ENCODE peak calls at places on chromosomes 7 and 10, in seven cellular contexts. One of them, this sample, is unnamed.
A peak's percentile ranks its signal among the peaks of the same experiment; 100 is the strongest.

GRCh38 chr7:114334992-114335391 is 79.6 kb upstream of the FOXP2 start:
- DNase-seq in T-helper 17 cell: no peak
- DNase-seq in non-pigmented ciliary epithelial cell: no peak
- DNase-seq in left lobe of liver: no peak
- DNase-seq in NCI-H1417: peak; percentile 71
- DNase-seq in fibroblast of the aortic adventitia: no peak
- DNase-seq in IMR-90: no peak
- DNase-seq in this sample: no peak

GRCh38 chr7:27174077-27175004 is at the start of gene HOXA10:
- DNase-seq in T-helper 17 cell: peak; percentile 7
- DNase-seq in non-pigmented ciliary epithelial cell: no peak
- DNase-seq in left lobe of liver: no peak
- DNase-seq in NCI-H1417: peak; percentile 84
- DNase-seq in fibroblast of the aortic adventitia: no peak
- DNase-seq in IMR-90: no peak
- DNase-seq in this sample: no peak

GRCh38 chr10:26486985-26487850 is 49.1 kb downstream of the APBB1IP start:
- DNase-seq in T-helper 17 cell: peak; percentile 47
- DNase-seq in non-pigmented ciliary epithelial cell: peak; percentile 85
- DNase-seq in left lobe of liver: peak; percentile 61
- DNase-seq in NCI-H1417: no peak
- DNase-seq in fibroblast of the aortic adventitia: peak; percentile 99
- DNase-seq in IMR-90: peak; percentile 37
- DNase-seq in this sample: no peak

GRCh38 chr10:21517983-21518628 is 7.4 kb downstream of the SKIDA1 start:
- DNase-seq in T-helper 17 cell: no peak
- DNase-seq in non-pigmented ciliary epithelial cell: no peak
- DNase-seq in left lobe of liver: peak; percentile 44
- DNase-seq in NCI-H1417: peak; percentile 93
- DNase-seq in fibroblast of the aortic adventitia: peak; percentile 56
- DNase-seq in IMR-90: peak; percentile 68
- DNase-seq in this sample: peak; percentile 45

GRCh38 chr7:90337106-90337505 is 9.4 kb upstream of the GTPBP10 start:
- DNase-seq in T-helper 17 cell: no peak
- DNase-seq in non-pigmented ciliary epithelial cell: no peak
- DNase-seq in left lobe of liver: no peak
- DNase-seq in NCI-H1417: no peak
- DNase-seq in fibroblast of the aortic adventitia: peak; percentile 14
- DNase-seq in IMR-90: no peak
- DNase-seq in this sample: no peak

GRCh38 chr10:95866448-95866842 is 41.3 kb upstream of the CC2D2B start:
- DNase-seq in T-helper 17 cell: no peak
- DNase-seq in non-pigmented ciliary epithelial cell: no peak
- DNase-seq in left lobe of liver: no peak
- DNase-seq in NCI-H1417: no peak
- DNase-seq in fibroblast of the aortic adventitia: no peak
- DNase-seq in IMR-90: no peak
- DNase-seq in this sample: no peak

GRCh38 chr10:95346715-95347401 is 56.1 kb upstream of the PDLIM1 start:
- DNase-seq in T-helper 17 cell: no peak
- DNase-seq in non-pigmented ciliary epithelial cell: no peak
- DNase-seq in left lobe of liver: no peak
- DNase-seq in NCI-H1417: no peak
- DNase-seq in fibroblast of the aortic adventitia: peak; percentile 14
- DNase-seq in IMR-90: no peak
- DNase-seq in this sample: peak; percentile 74

GRCh38 chr7:18508441-18509427 is 13.2 kb downstream of the HDAC9 start:
- DNase-seq in T-helper 17 cell: no peak
- DNase-seq in non-pigmented ciliary epithelial cell: peak; percentile 97
- DNase-seq in left lobe of liver: no peak
- DNase-seq in NCI-H1417: peak; percentile 17
- DNase-seq in fibroblast of the aortic adventitia: peak; percentile 96
- DNase-seq in IMR-90: peak; percentile 98
- DNase-seq in this sample: peak; percentile 92

GRCh38 chr10:65827344-65827743 is 1098.5 kb upstream of the LRRTM3 start:
- DNase-seq in T-helper 17 cell: no peak
- DNase-seq in non-pigmented ciliary epithelial cell: no peak
- DNase-seq in left lobe of liver: no peak
- DNase-seq in NCI-H1417: no peak
- DNase-seq in fibroblast of the aortic adventitia: no peak
- DNase-seq in IMR-90: no peak
- DNase-seq in this sample: no peak

GRCh38 chr10:68105820-68106219 is 3.5 kb upstream of the MYPN start:
- DNase-seq in T-helper 17 cell: no peak
- DNase-seq in non-pigmented ciliary epithelial cell: no peak
- DNase-seq in left lobe of liver: no peak
- DNase-seq in NCI-H1417: no peak
- DNase-seq in fibroblast of the aortic adventitia: peak; percentile 19
- DNase-seq in IMR-90: peak; percentile 78
- DNase-seq in this sample: no peak

GRCh38 chr7:157436763-157437480 is 100.1 kb downstream of the DNAJB6 start:
- DNase-seq in T-helper 17 cell: no peak
- DNase-seq in non-pigmented ciliary epithelial cell: no peak
- DNase-seq in left lobe of liver: peak; percentile 18
- DNase-seq in NCI-H1417: no peak
- DNase-seq in fibroblast of the aortic adventitia: no peak
- DNase-seq in IMR-90: no peak
- DNase-seq in this sample: no peak

GRCh38 chr10:21230219-21230618 is 295.3 kb downstream of the SKIDA1 start:
- DNase-seq in T-helper 17 cell: no peak
- DNase-seq in non-pigmented ciliary epithelial cell: no peak
- DNase-seq in left lobe of liver: no peak
- DNase-seq in NCI-H1417: no peak
- DNase-seq in fibroblast of the aortic adventitia: no peak
- DNase-seq in IMR-90: no peak
- DNase-seq in this sample: no peak

GRCh38 chr7:90917536-90917935 is 321.4 kb downstream of the CDK14 start:
- DNase-seq in T-helper 17 cell: no peak
- DNase-seq in non-pigmented ciliary epithelial cell: no peak
- DNase-seq in left lobe of liver: no peak
- DNase-seq in NCI-H1417: no peak
- DNase-seq in fibroblast of the aortic adventitia: no peak
- DNase-seq in IMR-90: no peak
- DNase-seq in this sample: no peak

GRCh38 chr7:44524811-44525388 is 16.2 kb downstream of the NPC1L1 start:
- DNase-seq in T-helper 17 cell: no peak
- DNase-seq in non-pigmented ciliary epithelial cell: no peak
- DNase-seq in left lobe of liver: no peak
- DNase-seq in NCI-H1417: no peak
- DNase-seq in fibroblast of the aortic adventitia: no peak
- DNase-seq in IMR-90: no peak
- DNase-seq in this sample: no peak

GRCh38 chr7:101557421-101557820 is 71.7 kb downstream of the MYL10 start:
- DNase-seq in T-helper 17 cell: no peak
- DNase-seq in non-pigmented ciliary epithelial cell: no peak
- DNase-seq in left lobe of liver: peak; percentile 34
- DNase-seq in NCI-H1417: no peak
- DNase-seq in fibroblast of the aortic adventitia: no peak
- DNase-seq in IMR-90: no peak
- DNase-seq in this sample: no peak

GRCh38 chr7:47573758-47574472 is 8.0 kb downstream of the TNS3 start:
- DNase-seq in T-helper 17 cell: no peak
- DNase-seq in non-pigmented ciliary epithelial cell: no peak
- DNase-seq in left lobe of liver: peak; percentile 79
- DNase-seq in NCI-H1417: peak; percentile 27
- DNase-seq in fibroblast of the aortic adventitia: peak; percentile 96
- DNase-seq in IMR-90: peak; percentile 87
- DNase-seq in this sample: no peak

GRCh38 chr10:60878224-60878623 is 65.8 kb downstream of the RHOBTB1 start:
- DNase-seq in T-helper 17 cell: no peak
- DNase-seq in non-pigmented ciliary epithelial cell: no peak
- DNase-seq in left lobe of liver: no peak
- DNase-seq in NCI-H1417: peak; percentile 45
- DNase-seq in fibroblast of the aortic adventitia: no peak
- DNase-seq in IMR-90: no peak
- DNase-seq in this sample: no peak

GRCh38 chr7:77837275-77837674 is 38.7 kb downstream of the PHTF2 start:
- DNase-seq in T-helper 17 cell: no peak
- DNase-seq in non-pigmented ciliary epithelial cell: no peak
- DNase-seq in left lobe of liver: no peak
- DNase-seq in NCI-H1417: peak; percentile 74
- DNase-seq in fibroblast of the aortic adventitia: no peak
- DNase-seq in IMR-90: no peak
- DNase-seq in this sample: no peak

This sample was measured in lung microvascular endothelial cell.